ENCODE peak calls at places on chromosomes 5 and 9, in four cellular contexts. One of them, this sample, is unnamed.

GRCh38 chr9:127170049-127170448 is 47.6 kb upstream of the ANGPTL2 start:
- DNase-seq in H1: no peak
- DNase-seq in K562: no peak
- DNase-seq in SK-N-SH: no peak
- DNase-seq in this sample: no peak

GRCh38 chr9:13705913-13706312 is 426.4 kb upstream of the MPDZ start:
- DNase-seq in H1: no peak
- DNase-seq in K562: no peak
- DNase-seq in SK-N-SH: peak
- DNase-seq in this sample: no peak

GRCh38 chr5:159022178-159022556 is 77.5 kb downstream of the EBF1 start:
- DNase-seq in H1: no peak
- DNase-seq in K562: no peak
- DNase-seq in SK-N-SH: peak
- DNase-seq in this sample: no peak

GRCh38 chr9:18666987-18667772 is 193.2 kb downstream of the ADAMTSL1 start:
- DNase-seq in H1: no peak
- DNase-seq in K562: no peak
- DNase-seq in SK-N-SH: no peak
- DNase-seq in this sample: no peak

GRCh38 chr5:14614490-14614889 is 32.9 kb downstream of the OTULINL start:
- DNase-seq in H1: no peak
- DNase-seq in K562: no peak
- DNase-seq in SK-N-SH: no peak
- DNase-seq in this sample: no peak

GRCh38 chr5:131169810-131170539 is 769 bp upstream of the LYRM7 start:
- DNase-seq in H1: no peak
- DNase-seq in K562: no peak
- DNase-seq in SK-N-SH: no peak
- DNase-seq in this sample: no peak

GRCh38 chr9:3451956-3452355 is 73.8 kb downstream of the RFX3 start:
- DNase-seq in H1: no peak
- DNase-seq in K562: no peak
- DNase-seq in SK-N-SH: no peak
- DNase-seq in this sample: no peak

GRCh38 chr9:126935630-126936029 is 21.0 kb downstream of the RALGPS1 start:
- DNase-seq in H1: no peak
- DNase-seq in K562: no peak
- DNase-seq in SK-N-SH: no peak
- DNase-seq in this sample: no peak

GRCh38 chr9:76921161-76921560 is 15.2 kb upstream of the PRUNE2 start:
- DNase-seq in H1: no peak
- DNase-seq in K562: no peak
- DNase-seq in SK-N-SH: no peak
- DNase-seq in this sample: no peak

GRCh38 chr9:129507805-129508204 is 113.1 kb downstream of the C9orf50 start:
- DNase-seq in H1: no peak
- DNase-seq in K562: no peak
- DNase-seq in SK-N-SH: no peak
- DNase-seq in this sample: no peak

GRCh38 chr5:34758514-34758913 is 80.5 kb upstream of the TTC23L start:
- DNase-seq in H1: no peak
- DNase-seq in K562: no peak
- DNase-seq in SK-N-SH: no peak
- DNase-seq in this sample: no peak

GRCh38 chr5:73234156-73234555 is 61.2 kb downstream of the TMEM174 start:
- DNase-seq in H1: no peak
- DNase-seq in K562: no peak
- DNase-seq in SK-N-SH: no peak
- DNase-seq in this sample: peak
- TF ChIP-seq TEAD4 in H1: no peak
- TF ChIP-seq TEAD4 in K562: no peak
- TF ChIP-seq TEAD4 in SK-N-SH: no peak
- TF ChIP-seq TEAD4 in this sample: no peak

DNA sequence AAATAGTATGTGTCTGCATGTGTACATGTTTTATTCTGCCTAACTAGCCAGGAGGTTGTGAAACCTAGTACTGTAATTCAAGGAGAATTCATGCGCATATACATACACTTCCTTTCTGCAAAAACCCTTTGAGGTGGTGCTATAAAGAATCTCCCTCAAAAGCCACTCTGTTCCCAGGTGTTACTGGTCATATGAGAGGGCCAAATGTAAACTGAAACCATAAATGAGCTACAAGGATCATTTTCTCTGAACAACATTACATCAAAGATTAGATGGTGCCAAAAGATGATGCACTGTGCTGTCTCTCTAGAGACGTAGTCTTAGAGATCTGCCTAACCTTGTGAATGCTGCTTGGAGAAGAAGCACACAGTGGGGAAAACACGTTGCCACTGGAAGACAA is 15.7 kb downstream of the NREP start:
- DNase-seq in H1: no peak
- DNase-seq in K562: no peak
- DNase-seq in SK-N-SH: no peak
- DNase-seq in this sample: no peak
- TF ChIP-seq TEAD4 in H1: no peak
- TF ChIP-seq TEAD4 in K562: no peak
- TF ChIP-seq TEAD4 in SK-N-SH: no peak
- TF ChIP-seq TEAD4 in this sample: no peak

GRCh38 chr5:102511666-102512065 is 12.9 kb upstream of the SLCO6A1 start:
- DNase-seq in H1: no peak
- DNase-seq in K562: no peak
- DNase-seq in SK-N-SH: no peak
- DNase-seq in this sample: no peak
- TF ChIP-seq TEAD4 in H1: no peak
- TF ChIP-seq TEAD4 in K562: no peak
- TF ChIP-seq TEAD4 in SK-N-SH: no peak
- TF ChIP-seq TEAD4 in this sample: no peak

GRCh38 chr5:69217154-69217731 is 17.4 kb upstream of the CDK7 start:
- DNase-seq in H1: no peak
- DNase-seq in K562: peak
- DNase-seq in SK-N-SH: peak
- DNase-seq in this sample: no peak
- TF ChIP-seq TEAD4 in H1: no peak
- TF ChIP-seq TEAD4 in K562: no peak
- TF ChIP-seq TEAD4 in SK-N-SH: no peak
- TF ChIP-seq TEAD4 in this sample: no peak

DNA sequence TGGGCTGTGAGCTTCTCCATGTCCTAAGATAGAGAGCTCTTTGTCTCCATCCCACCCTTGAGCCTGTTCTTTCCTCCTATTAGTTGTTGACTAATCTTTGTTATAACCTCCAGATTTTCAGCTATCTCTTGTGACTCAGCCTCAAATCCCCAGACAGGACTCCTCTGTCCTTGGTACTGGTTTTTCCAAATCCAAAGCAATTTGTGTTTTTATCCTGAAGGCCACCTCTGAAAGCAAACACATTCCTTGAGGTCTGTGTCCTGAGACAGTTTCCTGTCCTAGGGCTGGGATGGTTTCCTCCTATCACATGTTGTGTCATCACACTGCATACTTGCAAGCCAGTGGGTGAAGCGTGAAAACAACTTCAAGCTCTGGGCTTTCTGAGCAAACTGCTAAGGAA is 8.5 kb downstream of the TNC start:
- DNase-seq in H1: no peak
- DNase-seq in K562: no peak
- DNase-seq in SK-N-SH: no peak
- DNase-seq in this sample: no peak
- TF ChIP-seq TEAD4 in H1: no peak
- TF ChIP-seq TEAD4 in K562: no peak
- TF ChIP-seq TEAD4 in SK-N-SH: no peak
- TF ChIP-seq TEAD4 in this sample: no peak

DNA sequence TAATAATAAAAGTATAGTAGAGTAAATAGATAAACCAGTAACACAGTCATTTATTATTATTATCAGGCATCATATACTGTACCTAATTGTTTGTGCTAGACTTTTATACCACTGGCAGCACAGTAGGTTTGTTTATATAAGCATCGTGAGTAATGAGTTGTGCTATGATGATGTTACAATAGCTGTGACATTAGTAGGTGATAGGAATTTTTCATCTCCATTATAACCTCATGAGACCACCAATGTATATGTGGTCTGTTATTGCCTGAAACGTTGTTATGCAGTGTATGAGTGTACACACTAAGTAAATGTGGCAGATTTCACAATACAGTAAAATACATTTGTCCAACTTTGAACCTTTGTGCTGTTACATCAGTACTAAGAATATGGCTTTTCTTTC is 72.7 kb upstream of the SPATA31D4 start:
- DNase-seq in H1: no peak
- DNase-seq in K562: no peak
- DNase-seq in SK-N-SH: no peak
- DNase-seq in this sample: no peak
- TF ChIP-seq TEAD4 in H1: no peak
- TF ChIP-seq TEAD4 in K562: no peak
- TF ChIP-seq TEAD4 in SK-N-SH: no peak
- TF ChIP-seq TEAD4 in this sample: no peak

GRCh38 chr9:69340631-69341030 is 15.6 kb downstream of the ENTREP1 start:
- DNase-seq in H1: no peak
- DNase-seq in K562: no peak
- DNase-seq in SK-N-SH: no peak
- DNase-seq in this sample: no peak

GRCh38 chr9:69347607-69348006 is 22.6 kb downstream of the ENTREP1 start:
- DNase-seq in H1: no peak
- DNase-seq in K562: no peak
- DNase-seq in SK-N-SH: no peak
- DNase-seq in this sample: no peak

GRCh38 chr9:69346596-69347390 is 21.8 kb downstream of the ENTREP1 start:
- DNase-seq in H1: no peak
- DNase-seq in K562: no peak
- DNase-seq in SK-N-SH: no peak
- DNase-seq in this sample: no peak

GRCh38 chr9:69342769-69343168 is 17.8 kb downstream of the ENTREP1 start:
- DNase-seq in H1: no peak
- DNase-seq in K562: no peak
- DNase-seq in SK-N-SH: no peak
- DNase-seq in this sample: no peak

GRCh38 chr9:69344459-69344858 is 19.4 kb downstream of the ENTREP1 start:
- DNase-seq in H1: no peak
- DNase-seq in K562: no peak
- DNase-seq in SK-N-SH: no peak
- DNase-seq in this sample: peak
- TF ChIP-seq TEAD4 in H1: no peak
- TF ChIP-seq TEAD4 in K562: no peak
- TF ChIP-seq TEAD4 in SK-N-SH: no peak
- TF ChIP-seq TEAD4 in this sample: no peak